ENCODE peak calls at places on chromosomes 5 and 9, in five cellular contexts. Q is WERI-Rb-1, P is A549, F is astrocyte of the spinal cord, S is fibroblast of pulmonary artery. V is an unnamed sample.

GRCh38 chr9:73866451-73866850 is 630.7 kb upstream of the RORB start:
- DNase-seq in Q (no peak), P (no peak), F (no peak), S (no peak), V (no peak)

GRCh38 chr5:132190161-132190817 is 37.4 kb downstream of the P4HA2 start:
- DNase-seq in Q (peak), P (peak), F (peak), S (peak), V (no peak)

GRCh38 chr9:1071730-1072129 is 21.6 kb downstream of the DMRT2 start:
- DNase-seq in Q (no peak), P (no peak), F (no peak), S (no peak), V (no peak)

GRCh38 chr9:77221431-77221830 is 44.1 kb downstream of the VPS13A start:
- DNase-seq in Q (no peak), P (no peak), F (peak), S (no peak), V (no peak)

GRCh38 chr5:135033026-135033861 is 784 bp downstream of the PITX1 start:
- DNase-seq in Q (no peak), P (peak), F (peak), S (peak), V (no peak)

GRCh38 chr9:136093331-136093986 is 1.6 kb downstream of the NACC2 start:
- DNase-seq in Q (peak), P (peak), F (no peak), S (no peak), V (no peak)

GRCh38 chr5:116046261-116046660 is 14.0 kb downstream of the ARL14EPL start:
- DNase-seq in Q (no peak), P (no peak), F (no peak), S (no peak), V (no peak)

GRCh38 chr9:97756991-97757390 is 59.9 kb upstream of the XPA start:
- DNase-seq in Q (no peak), P (no peak), F (no peak), S (no peak), V (no peak)

GRCh38 chr5:72246954-72247442 is 73.0 kb downstream of the MRPS27 start:
- DNase-seq in Q (no peak), P (no peak), F (peak), S (peak), V (no peak)

GRCh38 chr9:37529111-37529510 is 43.4 kb downstream of the POLR1E start:
- DNase-seq in Q (no peak), P (no peak), F (peak), S (no peak), V (no peak)

GRCh38 chr9:121947683-121948300 is 145.3 kb downstream of the TTLL11 start:
- DNase-seq in Q (no peak), P (no peak), F (no peak), S (no peak), V (no peak)

GRCh38 chr9:85466834-85467233 is 274.9 kb downstream of the AGTPBP1 start:
- DNase-seq in Q (no peak), P (no peak), F (no peak), S (no peak), V (no peak)

GRCh38 chr9:36864491-36865410 is 169.3 kb downstream of the PAX5 start:
- DNase-seq in Q (no peak), P (no peak), F (no peak), S (no peak), V (no peak)

DNA sequence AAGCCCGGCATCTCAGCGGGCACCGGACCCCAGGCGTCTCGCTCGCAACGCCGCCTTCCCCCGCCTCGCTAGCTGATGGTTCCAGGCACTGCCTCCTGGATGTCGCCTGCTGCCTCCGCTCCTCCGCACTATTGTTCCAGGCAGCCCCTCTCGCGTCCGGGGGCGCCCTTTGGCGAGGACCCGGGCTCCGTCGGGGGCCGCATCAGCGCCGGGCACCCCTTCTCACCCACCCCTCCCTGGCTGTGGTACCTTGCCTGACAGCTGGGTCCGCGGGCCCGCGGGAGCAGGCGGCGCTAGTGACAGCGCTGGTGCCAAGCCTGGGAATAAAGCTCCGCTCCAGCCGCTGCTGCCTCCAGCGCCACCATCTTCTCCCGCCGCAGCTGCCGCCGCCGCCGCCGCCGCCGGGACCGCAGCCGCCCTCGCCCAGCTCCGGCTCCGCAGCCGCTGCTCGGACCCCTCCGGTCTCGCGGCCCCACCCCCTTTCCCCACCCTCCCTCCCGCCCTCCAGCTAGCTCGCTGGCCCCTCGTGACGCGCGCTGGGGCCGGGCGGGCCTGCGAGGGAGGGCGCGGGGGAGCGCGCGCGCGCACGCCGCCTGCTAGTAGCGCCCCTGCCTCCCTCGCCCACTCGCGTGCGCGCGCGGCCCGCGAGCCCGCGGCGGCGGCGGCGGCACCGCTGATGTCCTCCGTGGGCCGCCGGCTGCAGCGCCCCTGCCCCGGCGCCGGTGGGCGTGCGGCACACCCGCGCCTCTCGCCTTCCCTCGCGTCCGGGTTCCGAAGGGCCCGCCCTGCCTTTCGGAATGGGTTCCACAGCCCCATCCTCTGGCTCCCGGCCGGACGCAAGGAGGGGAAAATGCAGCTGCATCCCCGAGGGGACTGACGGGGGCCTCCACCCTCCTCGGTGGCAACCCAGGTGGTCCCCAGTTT is at the start of gene APBA1:
- DNase-seq in Q (peak), P (peak), F (peak), S (peak), V (peak)
- TF ChIP-seq CTCF in Q (peak), P (no peak), F (no peak), S (no peak), V (no peak)

GRCh38 chr5:127878174-127878750 is 175.1 kb downstream of the CCDC192 start:
- DNase-seq in Q (peak), P (peak), F (peak), S (peak), V (no peak)

GRCh38 chr5:127871448-127872153 is 168.4 kb downstream of the CCDC192 start:
- DNase-seq in Q (no peak), P (no peak), F (peak), S (peak), V (no peak)

GRCh38 chr5:127876384-127876783 is 173.2 kb downstream of the CCDC192 start:
- DNase-seq in Q (no peak), P (no peak), F (no peak), S (no peak), V (no peak)

GRCh38 chr5:127872494-127872893 is 169.3 kb downstream of the CCDC192 start:
- DNase-seq in Q (no peak), P (no peak), F (no peak), S (peak), V (no peak)

DNA sequence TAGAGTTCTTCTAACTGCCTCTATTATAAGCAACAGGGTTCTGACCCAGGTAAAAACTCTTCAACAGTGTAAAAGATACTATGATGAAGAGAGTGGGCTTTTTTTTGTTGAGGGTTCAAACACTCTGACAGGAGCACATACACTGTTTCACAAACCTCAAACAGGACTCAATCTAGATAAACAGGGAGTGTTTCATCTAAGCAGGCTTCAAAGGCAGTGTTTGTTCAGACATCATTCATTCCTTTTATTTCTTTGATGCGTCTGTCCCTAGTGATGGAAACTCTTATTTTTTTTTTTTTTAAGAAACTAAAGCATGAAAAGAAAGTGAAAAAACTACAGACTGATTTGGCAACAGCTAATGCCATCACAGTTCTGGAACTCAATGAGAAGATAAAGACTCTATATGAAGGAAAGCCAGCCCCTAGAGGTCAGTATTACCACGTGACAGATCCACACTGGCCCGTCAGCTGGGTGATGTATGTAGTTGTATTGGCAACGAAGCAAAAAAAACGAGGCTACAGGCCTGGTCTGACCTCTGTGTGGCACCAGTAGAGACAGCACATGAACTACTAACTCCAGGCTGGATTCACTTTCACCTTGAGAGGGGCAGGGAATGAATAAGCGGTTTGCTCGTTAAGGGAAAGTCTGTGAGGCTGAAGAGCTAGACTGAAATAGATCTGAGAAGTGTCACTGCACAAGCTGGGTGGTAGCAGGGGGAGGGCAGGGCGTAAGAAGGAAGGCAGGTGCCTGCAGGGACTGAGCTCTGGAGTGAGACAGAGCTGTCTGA is 172.2 kb downstream of the CCDC192 start:
- DNase-seq in Q (peak), P (peak), F (peak), S (peak), V (no peak)
- TF ChIP-seq CTCF in Q (peak), P (peak), F (peak), S (peak), V (no peak)

DNA sequence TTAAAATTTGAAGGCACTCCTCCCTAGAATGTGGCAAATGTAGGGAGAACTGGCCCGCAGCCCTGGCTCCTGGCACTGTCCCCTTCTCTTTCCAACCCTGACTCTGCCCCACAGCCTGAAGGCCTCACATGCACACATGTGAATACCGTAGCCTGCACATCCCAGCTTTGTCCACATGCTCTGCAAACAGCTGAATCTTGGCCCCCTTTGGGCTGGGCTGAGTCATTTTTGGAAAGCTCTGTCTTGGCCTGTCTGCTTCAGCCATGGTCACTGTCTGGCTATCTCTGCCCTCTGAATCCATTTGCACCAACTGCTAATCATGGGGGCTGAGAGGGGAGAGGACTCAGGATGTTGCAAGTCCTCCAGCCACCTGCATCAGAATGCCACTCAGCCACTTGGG is 22.1 kb upstream of the GALNT10 start:
- DNase-seq in Q (no peak), P (no peak), F (no peak), S (no peak), V (no peak)
- TF ChIP-seq CTCF in Q (no peak), P (no peak), F (no peak), S (no peak), V (no peak)

GRCh38 chr5:179873176-179873575 is 14.6 kb upstream of the MRNIP start:
- DNase-seq in Q (no peak), P (no peak), F (no peak), S (no peak), V (no peak)
- TF ChIP-seq CTCF in Q (no peak), P (no peak), F (no peak), S (no peak), V (no peak)

GRCh38 chr5:14168793-14169262 is 25.7 kb downstream of the TRIO start:
- DNase-seq in Q (peak), P (no peak), F (no peak), S (no peak), V (no peak)

GRCh38 chr5:14166437-14166836 is 23.3 kb downstream of the TRIO start:
- DNase-seq in Q (no peak), P (no peak), F (no peak), S (no peak), V (no peak)

GRCh38 chr5:14165375-14166091 is 22.4 kb downstream of the TRIO start:
- DNase-seq in Q (no peak), P (peak), F (peak), S (peak), V (no peak)

GRCh38 chr5:14167211-14167845 is 24.2 kb downstream of the TRIO start:
- DNase-seq in Q (no peak), P (peak), F (peak), S (peak), V (no peak)

GRCh38 chr5:14168139-14168792 is 25.1 kb downstream of the TRIO start:
- DNase-seq in Q (no peak), P (no peak), F (no peak), S (no peak), V (no peak)
- TF ChIP-seq CTCF in Q (no peak), P (no peak), F (no peak), S (no peak), V (no peak)

DNA sequence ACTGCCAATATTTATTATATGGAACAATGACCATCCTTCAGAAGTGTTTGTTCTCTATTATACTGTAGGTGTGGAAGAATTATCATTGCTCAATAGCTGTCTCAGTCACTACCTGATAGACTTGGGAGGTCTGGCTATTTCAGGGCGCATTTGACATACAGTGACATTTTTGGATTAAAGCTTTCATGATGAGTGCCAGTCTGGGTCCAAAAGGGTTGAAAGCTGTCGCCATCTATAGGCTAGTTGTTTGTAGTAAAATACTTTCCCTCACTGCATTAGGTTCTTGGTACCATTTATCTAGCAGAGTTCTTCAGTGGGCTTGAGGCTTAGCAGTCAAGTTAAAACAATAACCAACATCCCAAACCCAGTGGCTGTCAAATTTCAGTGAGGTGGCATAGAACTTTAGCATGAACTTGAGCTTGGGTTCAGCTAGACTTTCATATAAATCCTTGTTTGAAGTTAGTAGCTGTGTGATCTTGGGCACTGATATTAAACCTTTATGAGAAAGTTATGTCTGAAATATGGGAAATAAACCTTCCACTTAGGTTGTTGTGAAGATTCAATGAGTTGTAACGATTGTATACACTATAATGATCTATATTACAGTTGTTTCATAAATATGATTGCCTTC is 110.5 kb upstream of the CDKN2B start:
- DNase-seq in Q (peak), P (no peak), F (peak), S (peak), V (no peak)
- TF ChIP-seq CTCF in Q (peak), P (no peak), F (peak), S (peak), V (no peak)

GRCh38 chr9:71253021-71253420 is 131.6 kb upstream of the TRPM3 start:
- DNase-seq in Q (no peak), P (no peak), F (no peak), S (no peak), V (no peak)

GRCh38 chr9:71245651-71246050 is 124.2 kb upstream of the TRPM3 start:
- DNase-seq in Q (no peak), P (no peak), F (no peak), S (no peak), V (no peak)

GRCh38 chr9:71250626-71251025 is 129.2 kb upstream of the TRPM3 start:
- DNase-seq in Q (no peak), P (no peak), F (no peak), S (no peak), V (no peak)

GRCh38 chr9:71254592-71255277 is 133.3 kb upstream of the TRPM3 start:
- DNase-seq in Q (no peak), P (no peak), F (no peak), S (no peak), V (no peak)

DNA sequence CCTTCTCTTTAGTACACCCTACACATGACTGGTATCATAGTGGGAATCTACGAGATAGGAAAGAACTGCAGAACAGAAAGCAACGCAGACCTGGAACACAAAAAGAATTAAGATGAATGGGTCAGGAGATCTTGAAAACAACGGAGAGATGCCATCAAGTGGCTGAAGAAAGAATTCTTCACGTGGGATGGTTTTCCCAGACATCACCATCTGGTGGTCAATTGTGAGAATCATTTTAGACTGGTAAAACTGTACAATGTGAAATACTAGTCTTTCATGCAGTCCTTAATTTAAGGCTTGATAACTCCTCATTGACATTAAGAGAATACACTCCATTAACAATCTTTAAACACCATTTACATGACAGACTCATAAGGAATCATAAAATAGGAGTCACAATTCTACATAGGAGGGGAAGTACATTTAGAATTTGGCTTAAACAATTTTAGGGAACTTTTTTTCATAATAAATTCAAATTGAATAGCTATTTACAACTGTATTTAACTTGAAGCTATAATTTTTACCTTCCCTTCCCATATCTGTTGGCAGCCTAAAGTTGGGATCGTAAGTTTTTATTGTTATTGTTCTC is 128.4 kb upstream of the TRPM3 start:
- DNase-seq in Q (peak), P (peak), F (peak), S (peak), V (no peak)
- TF ChIP-seq CTCF in Q (peak), P (peak), F (peak), S (peak), V (peak)

GRCh38 chr9:125550216-125550614 is 156.8 kb downstream of the MAPKAP1 start:
- DNase-seq in Q (no peak), P (no peak), F (peak), S (peak), V (no peak)
- TF ChIP-seq CTCF in Q (no peak), P (no peak), F (no peak), S (no peak), V (no peak)

GRCh38 chr5:120396186-120396585 is 67.9 kb upstream of the PRR16 start:
- DNase-seq in Q (no peak), P (no peak), F (peak), S (peak), V (no peak)

GRCh38 chr5:120394259-120394658 is 69.8 kb upstream of the PRR16 start:
- DNase-seq in Q (no peak), P (no peak), F (no peak), S (no peak), V (no peak)
- TF ChIP-seq CTCF in Q (no peak), P (no peak), F (peak), S (peak), V (peak)

V was measured in mesothelial cell of epicardium.